ENCODE peak calls at places on chromosomes 16 and 17, in four cellular contexts. One of them, this sample, is unnamed.

GRCh38 chr16:10609410-10609774 is 29.0 kb upstream of the EMP2 start:
- DNase-seq in cardiac muscle cell: no peak
- DNase-seq in tibial nerve: no peak
- DNase-seq in hepatocyte: no peak
- DNase-seq in this sample: no peak

GRCh38 chr17:8210761-8211458 is 535 bp upstream of the AURKB start:
- DNase-seq in cardiac muscle cell: no peak
- DNase-seq in tibial nerve: no peak
- DNase-seq in hepatocyte: no peak
- DNase-seq in this sample: peak

GRCh38 chr16:30649725-30650368 is 913 bp upstream of the PRR14 start:
- DNase-seq in cardiac muscle cell: no peak
- DNase-seq in tibial nerve: peak
- DNase-seq in hepatocyte: no peak
- DNase-seq in this sample: no peak

GRCh38 chr17:15418781-15419180 is 48.6 kb downstream of the CDRT4 start:
- DNase-seq in cardiac muscle cell: no peak
- DNase-seq in tibial nerve: no peak
- DNase-seq in hepatocyte: no peak
- DNase-seq in this sample: no peak

GRCh38 chr17:67648032-67648761 is 69.5 kb upstream of the NOL11 start:
- DNase-seq in cardiac muscle cell: no peak
- DNase-seq in tibial nerve: no peak
- DNase-seq in hepatocyte: no peak
- DNase-seq in this sample: no peak

GRCh38 chr17:6948562-6948961 is 47.3 kb upstream of the ALOX12 start:
- DNase-seq in cardiac muscle cell: no peak
- DNase-seq in tibial nerve: no peak
- DNase-seq in hepatocyte: no peak
- DNase-seq in this sample: no peak

GRCh38 chr17:14294876-14295275 is 6.0 kb upstream of the HS3ST3B1 start:
- DNase-seq in cardiac muscle cell: no peak
- DNase-seq in tibial nerve: no peak
- DNase-seq in hepatocyte: no peak
- DNase-seq in this sample: no peak

GRCh38 chr17:59332890-59333377 is 1.5 kb downstream of the YPEL2 start:
- DNase-seq in cardiac muscle cell: no peak
- DNase-seq in tibial nerve: peak
- DNase-seq in hepatocyte: peak
- DNase-seq in this sample: no peak

GRCh38 chr17:28860363-28860808 is 5.6 kb downstream of the ERAL1 start:
- DNase-seq in cardiac muscle cell: no peak
- DNase-seq in tibial nerve: no peak
- DNase-seq in hepatocyte: no peak
- DNase-seq in this sample: no peak

GRCh38 chr17:13558588-13558987 is 43.1 kb downstream of the HS3ST3A1 start:
- DNase-seq in cardiac muscle cell: no peak
- DNase-seq in tibial nerve: no peak
- DNase-seq in hepatocyte: no peak
- DNase-seq in this sample: no peak

GRCh38 chr17:58324409-58325288 is 3.9 kb downstream of the TSPOAP1 start:
- DNase-seq in cardiac muscle cell: peak
- DNase-seq in tibial nerve: no peak
- DNase-seq in hepatocyte: peak
- DNase-seq in this sample: no peak

GRCh38 chr16:56667581-56668571 is at the start of gene MT1G:
- DNase-seq in cardiac muscle cell: peak
- DNase-seq in tibial nerve: no peak
- DNase-seq in hepatocyte: peak
- DNase-seq in this sample: peak

GRCh38 chr17:40015005-40015997 is at the start of gene CSF3:
- DNase-seq in cardiac muscle cell: no peak
- DNase-seq in tibial nerve: no peak
- DNase-seq in hepatocyte: peak
- DNase-seq in this sample: peak

GRCh38 chr16:57148481-57148880 is 37.4 kb downstream of the PSME3IP1 start:
- DNase-seq in cardiac muscle cell: no peak
- DNase-seq in tibial nerve: no peak
- DNase-seq in hepatocyte: no peak
- DNase-seq in this sample: no peak

GRCh38 chr16:1296688-1297412 is 12.6 kb upstream of the UBE2I start:
- DNase-seq in cardiac muscle cell: peak
- DNase-seq in tibial nerve: no peak
- DNase-seq in hepatocyte: peak
- DNase-seq in this sample: peak

GRCh38 chr17:46163316-46163715 is 29.9 kb downstream of the KANSL1 start:
- DNase-seq in cardiac muscle cell: no peak
- DNase-seq in tibial nerve: no peak
- DNase-seq in hepatocyte: no peak
- DNase-seq in this sample: no peak

GRCh38 chr16:4692460-4693295 is 684 bp upstream of the NUDT16L1 start:
- DNase-seq in cardiac muscle cell: no peak
- DNase-seq in tibial nerve: no peak
- DNase-seq in hepatocyte: peak
- DNase-seq in this sample: no peak

GRCh38 chr17:37844158-37844976 is 79.8 kb upstream of the TBC1D3K start:
- DNase-seq in cardiac muscle cell: peak
- DNase-seq in tibial nerve: peak
- DNase-seq in hepatocyte: peak
- DNase-seq in this sample: peak

GRCh38 chr17:69447726-69448125 is 33.2 kb downstream of the MAP2K6 start:
- DNase-seq in cardiac muscle cell: no peak
- DNase-seq in tibial nerve: no peak
- DNase-seq in hepatocyte: no peak
- DNase-seq in this sample: no peak

DNA sequence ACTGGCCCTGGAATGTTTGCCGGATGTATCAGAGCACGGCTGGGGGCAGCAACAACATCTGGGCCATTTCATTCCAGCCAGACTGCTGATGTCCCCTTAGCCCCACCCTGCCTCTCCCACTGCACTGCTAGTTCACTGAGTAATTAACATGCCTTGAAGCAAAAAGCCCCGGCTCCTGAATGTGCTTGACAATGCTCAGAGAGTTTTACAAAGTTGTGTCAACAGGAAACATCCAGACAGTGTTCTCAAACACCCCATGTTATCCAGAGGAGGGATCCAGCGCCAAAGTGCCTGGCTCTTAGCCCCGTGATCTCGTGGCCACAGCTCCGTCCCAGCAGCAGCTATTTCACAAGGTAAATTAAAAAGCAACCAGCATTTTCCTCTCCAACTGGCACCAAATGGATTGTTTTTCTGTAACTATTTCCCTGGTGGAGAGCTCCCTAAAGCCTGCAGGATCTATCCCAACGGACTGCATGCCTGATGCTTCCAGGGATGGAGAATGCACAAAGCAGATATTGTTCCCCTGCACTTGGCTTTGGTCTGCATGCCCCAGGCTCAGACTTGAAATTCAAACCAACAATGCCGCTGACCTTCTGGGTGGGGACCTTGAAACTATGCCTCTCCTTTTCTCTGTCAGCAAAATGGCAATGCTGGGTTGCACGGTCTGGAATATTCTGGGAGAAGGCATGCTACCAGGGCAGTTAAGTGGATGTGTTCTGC is 115.6 kb upstream of the CDH5 start:
- DNase-seq in cardiac muscle cell: no peak
- DNase-seq in tibial nerve: peak
- DNase-seq in hepatocyte: peak
- DNase-seq in this sample: peak
- H3K27ac ChIP-seq in cardiac muscle cell: no peak
- H3K27ac ChIP-seq in tibial nerve: peak
- H3K27ac ChIP-seq in hepatocyte: peak
- H3K27ac ChIP-seq in this sample: no peak

GRCh38 chr16:88738167-88739084 is 32.1 kb downstream of the CTU2 start:
- DNase-seq in cardiac muscle cell: no peak
- DNase-seq in tibial nerve: no peak
- DNase-seq in hepatocyte: no peak
- DNase-seq in this sample: no peak
- H3K27ac ChIP-seq in cardiac muscle cell: no peak
- H3K27ac ChIP-seq in tibial nerve: no peak
- H3K27ac ChIP-seq in hepatocyte: no peak
- H3K27ac ChIP-seq in this sample: no peak

GRCh38 chr17:76189247-76189646 is 48.2 kb upstream of the FOXJ1 start:
- DNase-seq in cardiac muscle cell: no peak
- DNase-seq in tibial nerve: no peak
- DNase-seq in hepatocyte: no peak
- DNase-seq in this sample: no peak
- H3K27ac ChIP-seq in cardiac muscle cell: no peak
- H3K27ac ChIP-seq in tibial nerve: no peak
- H3K27ac ChIP-seq in hepatocyte: no peak
- H3K27ac ChIP-seq in this sample: no peak

GRCh38 chr16:9332574-9333148 is 241.2 kb downstream of the HAPSTR1 start:
- DNase-seq in cardiac muscle cell: no peak
- DNase-seq in tibial nerve: no peak
- DNase-seq in hepatocyte: no peak
- DNase-seq in this sample: no peak

GRCh38 chr16:9328386-9328785 is 236.9 kb downstream of the HAPSTR1 start:
- DNase-seq in cardiac muscle cell: no peak
- DNase-seq in tibial nerve: no peak
- DNase-seq in hepatocyte: no peak
- DNase-seq in this sample: no peak

GRCh38 chr16:9333515-9333914 is 242.1 kb downstream of the HAPSTR1 start:
- DNase-seq in cardiac muscle cell: no peak
- DNase-seq in tibial nerve: no peak
- DNase-seq in hepatocyte: no peak
- DNase-seq in this sample: no peak

GRCh38 chr16:9331503-9331902 is 240.1 kb downstream of the HAPSTR1 start:
- DNase-seq in cardiac muscle cell: no peak
- DNase-seq in tibial nerve: no peak
- DNase-seq in hepatocyte: no peak
- DNase-seq in this sample: no peak

GRCh38 chr16:9330036-9330545 is 238.6 kb downstream of the HAPSTR1 start:
- DNase-seq in cardiac muscle cell: no peak
- DNase-seq in tibial nerve: no peak
- DNase-seq in hepatocyte: no peak
- DNase-seq in this sample: no peak
- H3K27ac ChIP-seq in cardiac muscle cell: no peak
- H3K27ac ChIP-seq in tibial nerve: no peak
- H3K27ac ChIP-seq in hepatocyte: no peak
- H3K27ac ChIP-seq in this sample: no peak

GRCh38 chr16:24980077-24980793 is 34.9 kb downstream of the ARHGAP17 start:
- DNase-seq in cardiac muscle cell: no peak
- DNase-seq in tibial nerve: no peak
- DNase-seq in hepatocyte: no peak
- DNase-seq in this sample: no peak

GRCh38 chr16:24976971-24977672 is 38.0 kb downstream of the ARHGAP17 start:
- DNase-seq in cardiac muscle cell: no peak
- DNase-seq in tibial nerve: no peak
- DNase-seq in hepatocyte: no peak
- DNase-seq in this sample: no peak

GRCh38 chr16:24976061-24976779 is 38.9 kb downstream of the ARHGAP17 start:
- DNase-seq in cardiac muscle cell: no peak
- DNase-seq in tibial nerve: no peak
- DNase-seq in hepatocyte: no peak
- DNase-seq in this sample: no peak

GRCh38 chr16:24977673-24978065 is 37.5 kb downstream of the ARHGAP17 start:
- DNase-seq in cardiac muscle cell: no peak
- DNase-seq in tibial nerve: no peak
- DNase-seq in hepatocyte: no peak
- DNase-seq in this sample: no peak

DNA sequence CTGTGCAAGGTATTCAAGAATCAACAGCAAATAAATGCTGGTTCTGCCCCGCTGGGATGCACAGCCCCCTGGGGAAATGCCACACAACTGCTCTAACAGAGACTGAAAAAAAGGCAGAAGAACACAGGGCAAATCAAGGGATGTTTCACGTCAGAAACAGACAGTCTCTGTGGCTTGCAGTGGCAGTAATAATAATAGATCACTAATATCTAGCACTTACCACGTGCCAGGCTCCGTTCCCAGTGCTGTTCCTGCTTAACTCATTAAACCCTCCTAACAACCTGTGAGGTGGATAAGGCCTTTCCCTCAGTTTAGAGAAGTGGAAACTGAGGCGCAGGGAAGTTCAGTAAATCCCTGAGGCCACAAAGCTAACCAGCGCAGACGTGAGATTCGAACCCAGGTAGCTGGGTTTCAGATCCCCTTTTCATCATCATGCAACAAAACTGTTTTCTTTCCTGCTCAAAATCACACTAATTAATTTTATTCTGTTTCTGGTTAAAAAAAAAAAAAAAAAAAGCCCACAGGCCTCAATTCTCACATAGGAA is 36.7 kb downstream of the ARHGAP17 start:
- DNase-seq in cardiac muscle cell: no peak
- DNase-seq in tibial nerve: no peak
- DNase-seq in hepatocyte: no peak
- DNase-seq in this sample: no peak
- H3K27ac ChIP-seq in cardiac muscle cell: no peak
- H3K27ac ChIP-seq in tibial nerve: peak
- H3K27ac ChIP-seq in hepatocyte: peak
- H3K27ac ChIP-seq in this sample: peak

DNA sequence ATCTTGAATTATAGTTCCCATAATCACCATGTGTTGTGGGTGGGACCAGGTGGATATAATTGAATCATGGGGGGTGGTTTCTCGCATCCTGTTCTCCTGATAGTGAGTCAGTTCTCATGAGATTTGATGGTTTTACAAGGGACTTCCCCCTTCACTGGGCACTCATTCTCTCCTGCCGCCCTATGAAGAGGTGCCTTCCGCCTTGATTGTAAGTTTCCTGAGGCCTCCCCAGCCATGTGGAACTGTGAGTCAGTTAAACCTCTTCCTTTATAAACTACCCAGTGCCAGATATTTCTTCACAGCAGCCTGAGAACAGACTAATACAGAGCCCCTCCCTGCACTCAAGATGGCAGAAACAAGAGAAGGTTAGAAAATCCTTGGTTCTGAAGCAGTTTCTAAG is 26.4 kb downstream of the LDAF1 start:
- DNase-seq in cardiac muscle cell: no peak
- DNase-seq in tibial nerve: no peak
- DNase-seq in hepatocyte: no peak
- DNase-seq in this sample: no peak
- H3K27ac ChIP-seq in cardiac muscle cell: no peak
- H3K27ac ChIP-seq in tibial nerve: no peak
- H3K27ac ChIP-seq in hepatocyte: no peak
- H3K27ac ChIP-seq in this sample: no peak